ENCODE peak calls at places on chromosomes 4 and X, in six cellular contexts. V is PC-3, N is HCT116, K is hepatocyte, R is neuronal stem cell, I is GM23338. T is an unnamed sample.

GRCh38 chr4:103443324-103443723 is 245.2 kb upstream of the CENPE start:
- DNase-seq in V (peak; percentile 40), N (peak; percentile 8), K (peak; percentile 32), R (no peak), I (no peak), T (no peak)

GRCh38 chr4:22875592-22876257 is 183.0 kb downstream of the GBA3 start:
- DNase-seq in V (no peak), N (no peak), K (no peak), R (no peak), I (no peak), T (peak; percentile 58)

GRCh38 chrX:106912864-106913263 is 7.3 kb upstream of the CLDN2 start:
- DNase-seq in V (peak; percentile 52), N (no peak), K (no peak), R (no peak), I (no peak), T (no peak)

GRCh38 chrX:43386872-43387271 is 269.2 kb upstream of the MAOA start:
- DNase-seq in V (no peak), N (no peak), K (no peak), R (no peak), I (no peak), T (no peak)

GRCh38 chr4:39255266-39255665 is 72.9 kb downstream of the WDR19 start:
- DNase-seq in V (peak; percentile 68), N (no peak), K (no peak), R (no peak), I (peak; percentile 50), T (no peak)

GRCh38 chr4:185424905-185425599 is 712 bp downstream of the UFSP2 start:
- DNase-seq in V (no peak), N (no peak), K (no peak), R (no peak), I (no peak), T (peak; percentile 34)

GRCh38 chr4:74056858-74057562 is 18.5 kb upstream of the CXCL3 start:
- DNase-seq in V (peak; percentile 87), N (peak; percentile 68), K (no peak), R (no peak), I (no peak), T (no peak)

GRCh38 chr4:38155589-38156294 is 195.5 kb downstream of the PTTG2 start:
- DNase-seq in V (no peak), N (no peak), K (no peak), R (no peak), I (no peak), T (no peak)

GRCh38 chr4:33837043-33837442 is 2407.3 kb downstream of the ARAP2 start:
- DNase-seq in V (peak; percentile 66), N (no peak), K (peak; percentile 7), R (no peak), I (no peak), T (no peak)

GRCh38 chr4:57147335-57148060 is 37.3 kb upstream of the IGFBP7 start:
- DNase-seq in V (no peak), N (no peak), K (no peak), R (no peak), I (no peak), T (no peak)

GRCh38 chr4:17220816-17221215 is 291.1 kb downstream of the QDPR start:
- DNase-seq in V (no peak), N (no peak), K (no peak), R (no peak), I (no peak), T (no peak)

GRCh38 chr4:130808492-130808891 is 1712.5 kb downstream of the C4orf33 start:
- DNase-seq in V (peak; percentile 49), N (peak; percentile 35), K (no peak), R (no peak), I (peak; percentile 60), T (peak; percentile 61)

GRCh38 chr4:73740353-73740778 is at the start of gene CXCL8:
- DNase-seq in V (peak; percentile 100), N (peak; percentile 76), K (peak; percentile 24), R (no peak), I (peak; percentile 7), T (no peak)

GRCh38 chrX:39591099-39591498 is 506.7 kb downstream of the BCOR start:
- DNase-seq in V (no peak), N (no peak), K (no peak), R (no peak), I (no peak), T (no peak)

GRCh38 chr4:189059996-189060570 is 880.6 kb upstream of the FRG1 start:
- DNase-seq in V (no peak), N (no peak), K (no peak), R (no peak), I (peak; percentile 51), T (no peak)

GRCh38 chrX:133267621-133268020 is 49.5 kb upstream of the TFDP3 start:
- DNase-seq in V (no peak), N (no peak), K (no peak), R (no peak), I (no peak), T (no peak)

GRCh38 chrX:133269168-133269567 is 51.0 kb upstream of the TFDP3 start:
- DNase-seq in V (no peak), N (no peak), K (no peak), R (no peak), I (no peak), T (no peak)

DNA sequence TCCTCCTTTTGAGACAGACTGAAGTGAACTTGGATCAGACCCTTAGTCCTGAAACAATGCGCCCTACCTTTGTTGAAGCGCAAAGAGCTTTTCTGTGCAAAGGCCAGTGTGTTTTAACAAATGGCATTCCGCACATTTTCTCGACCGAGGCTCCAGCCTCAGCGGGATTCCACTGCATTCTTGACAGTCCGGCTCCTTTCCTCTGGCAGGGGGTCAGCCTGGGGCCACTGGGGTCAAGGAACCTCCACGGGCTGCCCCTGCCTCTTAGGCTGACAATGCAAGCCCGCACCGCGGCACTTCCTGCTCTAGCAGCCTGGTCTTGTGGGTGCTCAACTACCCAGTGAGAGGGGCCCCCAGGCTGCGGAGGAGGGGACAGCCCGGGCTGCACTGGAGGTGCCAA is 47.2 kb upstream of the TFDP3 start:
- DNase-seq in V (no peak), N (no peak), K (no peak), R (peak; percentile 85), I (peak; percentile 91), T (no peak)
- H3K4me2 ChIP-seq in V (no peak overlapping the region), N (no peak overlapping the region), K (peak overlapping the region; percentile 62), R (peak overlapping the region; percentile 11), I (peak overlapping the region; percentile 68), T (no peak overlapping the region)

GRCh38 chr4:337143-337931 is at the start of gene ZNF141:
- DNase-seq in V (peak; percentile 93), N (no peak), K (peak; percentile 97), R (peak; percentile 96), I (peak; percentile 99), T (no peak)

GRCh38 chr4:340011-340410 is 2.4 kb downstream of the ZNF141 start:
- DNase-seq in V (no peak), N (no peak), K (no peak), R (no peak), I (peak; percentile 75), T (no peak)

GRCh38 chr4:337932-338758 is 531 bp downstream of the ZNF141 start:
- DNase-seq in V (no peak), N (no peak), K (peak; percentile 70), R (no peak), I (no peak), T (no peak)

GRCh38 chr4:336893-337142 is 796 bp upstream of the ZNF141 start:
- DNase-seq in V (peak; percentile 3), N (no peak), K (peak; percentile 34), R (no peak), I (peak; percentile 67), T (no peak)

DNA sequence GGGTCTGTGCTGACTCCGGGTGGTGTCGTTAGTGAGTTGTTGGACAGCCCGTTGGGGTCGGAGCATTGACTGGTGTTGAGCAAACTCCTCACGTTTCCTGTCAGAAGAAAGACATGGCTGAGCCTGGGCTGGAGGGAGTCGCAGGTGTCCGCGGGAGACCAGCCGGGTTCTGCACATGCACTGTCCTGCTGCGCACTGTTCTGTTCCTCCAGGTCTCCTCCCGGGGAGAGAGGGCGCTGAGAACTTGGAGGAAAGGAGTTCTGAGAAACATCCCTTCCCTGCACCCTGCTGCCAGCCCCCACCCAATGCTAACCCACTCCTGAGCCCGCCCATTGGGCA is 1.1 kb downstream of the ZNF141 start:
- DNase-seq in V (no peak), N (no peak), K (no peak), R (no peak), I (peak; percentile 25), T (no peak)
- H3K4me3 ChIP-seq in V (peak overlapping the region; percentile 93), N (no peak overlapping the region), K (peak overlapping the region; percentile 37), R (peak overlapping the region; percentile 95), I (peak overlapping the region; percentile 96), T (no peak overlapping the region)

DNA sequence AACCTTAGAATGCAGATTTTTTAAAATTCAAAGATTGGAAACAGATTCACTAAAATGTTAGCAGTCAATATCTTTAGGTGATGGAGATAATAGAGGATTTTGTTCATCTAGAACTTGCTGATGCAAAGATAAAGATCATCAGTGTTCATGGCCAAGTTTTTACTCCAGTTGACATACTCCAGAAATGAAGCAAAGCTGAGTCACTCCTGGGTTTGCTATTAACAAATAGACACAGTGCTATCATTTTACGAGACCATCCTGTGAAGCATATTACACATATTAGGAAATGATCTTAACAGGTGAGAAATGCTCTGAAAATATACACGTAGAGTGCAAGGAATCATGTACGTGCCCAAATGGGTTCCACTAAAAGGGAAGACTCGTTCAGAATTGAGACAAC is 170.6 kb upstream of the FAM9B start:
- DNase-seq in V (peak; percentile 78), N (no peak), K (no peak), R (no peak), I (no peak), T (no peak)
- H3K4me2 ChIP-seq in V (peak overlapping the region; percentile 18), N (no peak overlapping the region), K (no peak overlapping the region), R (no peak overlapping the region), I (no peak overlapping the region), T (no peak overlapping the region)

GRCh38 chrX:153768311-153769157 is 4.5 kb downstream of the PLXNB3 start:
- DNase-seq in V (no peak), N (no peak), K (no peak), R (no peak), I (no peak), T (no peak)

GRCh38 chrX:153766098-153766817 is 2.2 kb downstream of the PLXNB3 start:
- DNase-seq in V (peak; percentile 76), N (no peak), K (peak; percentile 72), R (no peak), I (no peak), T (no peak)

GRCh38 chrX:153767674-153768055 is 3.6 kb downstream of the PLXNB3 start:
- DNase-seq in V (no peak), N (no peak), K (no peak), R (no peak), I (no peak), T (no peak)

GRCh38 chrX:153765138-153766079 is 1.4 kb downstream of the PLXNB3 start:
- DNase-seq in V (no peak), N (no peak), K (no peak), R (no peak), I (no peak), T (no peak)

DNA sequence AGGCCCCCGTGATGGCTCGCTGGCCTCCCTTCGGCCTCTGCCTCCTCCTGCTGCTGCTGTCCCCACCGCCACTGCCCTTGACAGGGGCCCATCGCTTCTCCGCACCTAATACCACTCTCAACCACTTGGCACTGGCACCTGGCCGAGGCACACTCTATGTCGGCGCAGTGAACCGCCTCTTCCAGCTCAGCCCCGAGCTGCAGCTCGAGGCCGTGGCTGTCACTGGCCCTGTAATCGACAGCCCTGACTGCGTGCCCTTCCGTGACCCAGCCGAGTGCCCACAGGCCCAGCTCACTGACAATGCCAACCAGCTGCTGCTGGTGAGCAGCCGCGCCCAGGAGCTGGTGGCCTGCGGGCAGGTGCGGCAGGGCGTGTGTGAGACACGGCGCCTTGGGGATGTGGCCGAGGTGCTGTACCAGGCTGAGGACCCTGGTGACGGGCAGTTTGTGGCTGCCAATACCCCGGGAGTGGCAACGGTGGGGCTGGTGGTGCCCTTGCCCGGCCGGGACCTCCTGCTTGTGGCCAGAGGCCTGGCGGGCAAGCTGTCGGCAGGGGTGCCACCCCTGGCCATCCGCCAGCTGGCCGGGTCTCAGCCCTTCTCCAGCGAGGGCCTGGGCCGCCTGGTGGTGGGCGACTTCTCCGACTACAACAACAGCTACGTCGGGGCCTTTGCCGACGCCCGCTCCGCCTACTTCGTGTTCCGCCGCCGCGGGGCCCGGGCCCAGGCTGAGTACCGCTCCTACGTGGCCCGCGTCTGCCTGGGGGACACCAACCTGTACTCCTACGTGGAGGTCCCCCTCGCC is 3.0 kb downstream of the PLXNB3 start:
- DNase-seq in V (no peak), N (no peak), K (no peak), R (no peak), I (peak; percentile 58), T (no peak)
- H3K4me3 ChIP-seq in V (peak overlapping the region; percentile 68), N (no peak overlapping the region), K (no peak overlapping the region), R (no peak overlapping the region), I (no peak overlapping the region), T (no peak overlapping the region)